ENCODE peak calls at places on chromosomes 7 and 10, in seven cellular contexts. J, Q, I, G, W, E and O are unnamed samples.
A peak's percentile ranks its signal among the peaks of the same experiment; 100 is the strongest.

GRCh38 chr7:66952343-66953043 is 31.5 kb downstream of the TMEM248 start:
- DNase-seq in J (peak; percentile 41), Q (no peak), I (peak; percentile 77), G (no peak), W (peak; percentile 62), E (no peak), O (no peak)

GRCh38 chr7:154875297-154875696 is 127.6 kb downstream of the PAXIP1 start:
- DNase-seq in J (no peak), Q (no peak), I (no peak), G (no peak), W (no peak), E (no peak), O (no peak)

GRCh38 chr7:139937685-139938084 is 108.6 kb downstream of the TBXAS1 start:
- DNase-seq in J (no peak), Q (no peak), I (no peak), G (no peak), W (no peak), E (no peak), O (no peak)

GRCh38 chr10:117112220-117112619 is 25.9 kb downstream of the VAX1 start:
- DNase-seq in J (no peak), Q (no peak), I (no peak), G (no peak), W (peak; percentile 43), E (no peak), O (no peak)

GRCh38 chr10:26735435-26735834 is 37.9 kb downstream of the PDSS1 start:
- DNase-seq in J (no peak), Q (no peak), I (no peak), G (no peak), W (peak; percentile 58), E (no peak), O (no peak)

GRCh38 chr10:71804067-71804466 is 30.7 kb upstream of the VSIR start:
- DNase-seq in J (no peak), Q (no peak), I (no peak), G (no peak), W (no peak), E (no peak), O (no peak)

GRCh38 chr7:13057462-13058200 is 370.2 kb downstream of the ARL4A start:
- DNase-seq in J (no peak), Q (no peak), I (no peak), G (no peak), W (no peak), E (no peak), O (no peak)

GRCh38 chr7:25633420-25633819 is 405.1 kb upstream of the NPVF start:
- DNase-seq in J (no peak), Q (no peak), I (no peak), G (no peak), W (no peak), E (no peak), O (no peak)

GRCh38 chr10:73762915-73763314 is 18.7 kb downstream of the SEC24C start:
- DNase-seq in J (no peak), Q (no peak), I (peak; percentile 53), G (no peak), W (no peak), E (no peak), O (no peak)

GRCh38 chr10:59678884-59679301 is 30.8 kb downstream of the SLC16A9 start:
- DNase-seq in J (peak; percentile 69), Q (no peak), I (no peak), G (no peak), W (no peak), E (no peak), O (no peak)

DNA sequence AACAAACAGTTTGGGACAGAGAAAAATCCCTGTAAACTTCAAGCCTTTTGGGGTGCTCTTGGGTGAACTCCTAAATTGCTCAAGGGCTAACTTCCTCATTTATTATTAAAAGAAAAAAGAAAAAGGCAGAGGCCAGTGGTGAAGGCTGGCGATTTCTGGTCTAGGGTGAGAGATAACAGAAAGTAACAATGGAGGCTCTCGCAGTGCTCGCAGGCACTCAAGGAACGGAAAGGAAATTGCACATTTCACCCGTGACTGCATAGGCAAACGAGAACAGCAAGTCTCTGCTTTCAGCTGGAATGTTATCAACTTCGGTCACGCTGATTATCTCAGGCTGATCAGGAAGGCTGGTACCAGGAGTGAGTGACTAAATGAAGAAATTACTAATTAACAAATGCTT is 70.7 kb downstream of the PRKAG2 start:
- DNase-seq in J (no peak), Q (no peak), I (no peak), G (peak; percentile 53), W (no peak), E (no peak), O (no peak)
- H3K4me3 ChIP-seq in J (no peak overlapping the region), Q (no peak overlapping the region), I (no peak overlapping the region), G (no peak overlapping the region), W (no peak overlapping the region), E (peak overlapping the region; percentile 23), O (no peak overlapping the region)

GRCh38 chr7:55423277-55423711 is 58.2 kb downstream of the LANCL2 start:
- DNase-seq in J (no peak), Q (no peak), I (peak; percentile 58), G (no peak), W (peak; percentile 62), E (no peak), O (no peak)
- TF ChIP-seq CTCF in J (no peak), Q (no peak), I (peak; percentile 37), G (no peak), W (peak; percentile 55), E (no peak), O (peak; percentile 15)

DNA sequence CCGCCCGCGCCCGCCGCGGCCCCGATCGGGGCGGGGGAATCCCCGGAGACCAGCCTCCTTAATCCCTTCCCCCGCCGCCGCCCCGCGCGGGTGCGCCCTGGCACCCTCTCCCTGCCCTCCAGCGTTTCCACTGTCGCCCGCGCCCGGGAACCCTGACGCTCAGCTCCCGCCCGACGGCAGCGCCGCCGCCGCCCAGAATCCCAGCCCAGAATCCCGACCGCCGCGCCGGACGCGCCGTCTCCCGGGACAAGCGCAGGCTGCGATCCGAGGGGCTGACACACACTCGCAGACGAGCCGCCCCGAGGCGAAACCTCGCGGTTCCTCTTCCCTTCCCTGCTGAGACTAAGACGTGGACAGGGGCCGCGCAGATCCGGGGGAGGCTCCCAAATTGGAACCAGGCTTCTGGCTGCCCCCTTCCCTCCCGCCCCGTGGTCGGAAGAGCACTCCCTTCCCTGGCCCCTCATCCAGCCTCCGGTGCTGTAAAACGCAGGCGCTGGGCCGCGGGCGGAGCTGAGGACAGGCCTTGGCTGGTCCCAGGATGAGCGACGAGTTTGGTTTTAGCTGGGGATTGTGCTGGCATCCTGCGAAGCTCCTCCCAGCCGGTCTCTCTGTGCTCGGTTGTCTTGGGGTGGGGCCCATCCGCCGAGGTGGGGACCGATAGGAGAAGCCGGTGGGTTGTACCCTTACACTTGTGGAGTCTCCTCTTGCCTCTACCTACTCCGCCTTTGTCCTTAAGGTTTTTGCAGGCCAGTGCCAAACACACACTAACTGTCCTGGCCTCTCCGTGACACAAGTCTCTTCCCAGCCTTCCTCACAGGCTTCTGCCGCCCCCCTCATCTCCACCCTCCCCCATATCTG is 1.1 kb downstream of the MARVELD1 start:
- DNase-seq in J (peak; percentile 81), Q (no peak), I (peak; percentile 71), G (peak; percentile 85), W (peak; percentile 90), E (peak; percentile 90), O (no peak)
- H3K4me1 ChIP-seq in J (peaks cover 18% of the 10 kb centered on the region), Q (peaks cover 9% of the 10 kb centered on the region), I (peaks cover 29% of the 10 kb centered on the region), G (peaks cover 9% of the 10 kb centered on the region), W (peaks cover 7% of the 10 kb centered on the region), E (peaks cover 75% of the 10 kb centered on the region), O (peaks cover 35% of the 10 kb centered on the region)

GRCh38 chr10:50471583-50471975 is 152.2 kb downstream of the SGMS1 start:
- DNase-seq in J (no peak), Q (no peak), I (no peak), G (no peak), W (no peak), E (no peak), O (no peak)

GRCh38 chr10:50469778-50470193 is 154.0 kb downstream of the SGMS1 start:
- DNase-seq in J (peak; percentile 33), Q (no peak), I (no peak), G (no peak), W (no peak), E (no peak), O (no peak)

GRCh38 chr10:50469288-50469687 is 154.5 kb downstream of the SGMS1 start:
- DNase-seq in J (no peak), Q (no peak), I (peak; percentile 55), G (no peak), W (no peak), E (no peak), O (no peak)

GRCh38 chr10:50470345-50470744 is 153.4 kb downstream of the SGMS1 start:
- DNase-seq in J (peak; percentile 28), Q (no peak), I (no peak), G (no peak), W (peak; percentile 56), E (no peak), O (no peak)

DNA sequence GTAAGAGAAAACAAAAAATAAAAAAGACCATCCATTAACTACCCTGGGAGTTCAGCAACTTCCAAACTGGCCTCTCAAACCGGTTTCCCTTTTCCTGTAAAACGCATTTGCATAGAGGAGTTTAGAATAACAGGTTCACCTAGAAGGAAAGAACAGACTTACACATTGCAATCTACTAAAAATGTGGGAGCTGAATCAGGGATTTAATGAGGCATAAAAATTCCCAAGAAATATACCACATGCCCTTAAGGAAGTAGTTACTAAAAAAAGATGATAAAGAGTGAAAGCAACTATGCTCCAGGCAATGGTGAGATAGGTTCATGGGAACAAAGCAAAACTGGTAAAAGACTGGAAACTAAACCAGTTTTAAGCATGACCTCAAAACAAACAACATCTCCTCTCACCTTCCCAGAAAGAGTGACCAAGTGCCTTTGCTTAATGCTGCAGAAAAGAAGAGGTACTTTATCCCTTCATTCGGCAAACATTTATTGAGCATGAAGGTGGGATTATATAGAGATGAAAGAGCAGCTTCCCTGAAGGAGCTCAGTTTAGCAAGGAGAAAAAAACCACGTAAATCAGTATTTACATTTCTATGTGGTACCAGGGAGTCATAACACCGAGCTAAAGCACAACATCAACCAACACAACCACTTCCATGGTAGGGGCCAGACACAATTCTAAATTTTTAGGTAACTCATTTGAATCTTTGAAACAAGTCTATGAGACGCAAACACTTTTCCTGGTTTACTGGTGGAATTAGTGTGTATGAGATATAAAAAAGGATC is 152.8 kb downstream of the SGMS1 start:
- DNase-seq in J (peak; percentile 44), Q (no peak), I (peak; percentile 17), G (peak; percentile 64), W (no peak), E (no peak), O (no peak)
- H3K4me3 ChIP-seq in J (no peak overlapping the region), Q (no peak overlapping the region), I (no peak overlapping the region), G (no peak overlapping the region), W (no peak overlapping the region), E (no peak overlapping the region), O (no peak overlapping the region)

DNA sequence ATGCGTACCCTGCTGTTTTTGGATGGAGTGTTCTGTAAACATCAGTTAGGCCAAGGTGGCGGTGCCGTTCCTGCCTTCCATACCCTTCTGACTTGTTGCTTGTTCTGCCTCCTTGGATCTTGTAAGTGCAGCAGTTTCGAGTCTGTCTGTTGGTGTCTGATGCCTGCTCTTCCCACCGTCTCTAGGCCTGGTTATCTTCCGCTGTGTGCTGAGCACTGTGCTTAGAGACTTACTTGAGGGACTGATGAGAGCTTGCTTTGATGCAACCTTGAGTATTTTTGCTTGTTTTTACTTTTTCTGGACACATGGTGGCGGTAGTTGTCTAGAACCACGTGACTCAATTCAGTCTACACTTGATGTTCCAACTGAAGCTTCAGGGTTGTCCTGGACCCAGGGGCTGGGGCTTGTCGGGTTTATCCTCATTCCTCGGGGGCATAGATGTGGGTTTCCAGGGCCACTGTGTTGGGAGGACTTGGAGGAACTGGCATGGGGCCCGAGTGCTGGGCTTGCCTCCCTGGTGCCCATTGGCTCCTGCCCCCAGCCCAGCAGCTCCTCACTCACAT is 14.4 kb upstream of the SPRN start:
- DNase-seq in J (no peak), Q (no peak), I (no peak), G (no peak), W (peak; percentile 38), E (no peak), O (peak; percentile 36)
- TF ChIP-seq CTCF in J (peak; percentile 27), Q (no peak), I (peak; percentile 30), G (no peak), W (no peak), E (no peak), O (peak; percentile 68)